ENCODE peak calls at places on chromosomes 13 and 19, in ten cellular contexts. S, O, J, L, Y, C, R, K, Z and T are unnamed samples.

GRCh38 chr13:41032646-41033396 is 13.7 kb upstream of the ELF1 start:
- DNase-seq in S (no peak), O (no peak), J (no peak), L (no peak), Y (no peak), C (no peak), R (no peak), K (no peak), Z (no peak), T (no peak)

GRCh38 chr19:4829001-4829712 is 2.4 kb downstream of the TICAM1 start:
- DNase-seq in S (no peak), O (no peak), J (peak), L (no peak), Y (no peak), C (no peak), R (peak), K (no peak), Z (no peak), T (no peak)

GRCh38 chr19:33784432-33784831 is 12.2 kb upstream of the KCTD15 start:
- DNase-seq in S (no peak), O (no peak), J (no peak), L (no peak), Y (no peak), C (no peak), R (no peak), K (no peak), Z (no peak), T (no peak)

GRCh38 chr19:5921777-5922176 is 7.7 kb downstream of the CAPS start:
- DNase-seq in S (no peak), O (no peak), J (no peak), L (no peak), Y (no peak), C (no peak), R (no peak), K (no peak), Z (no peak), T (no peak)

GRCh38 chr13:42400188-42400833 is 128.4 kb downstream of the AKAP11 start:
- DNase-seq in S (no peak), O (no peak), J (no peak), L (no peak), Y (no peak), C (no peak), R (no peak), K (no peak), Z (no peak), T (no peak)

GRCh38 chr13:75694742-75695141 is 58.6 kb downstream of the LMO7 start:
- DNase-seq in S (no peak), O (no peak), J (no peak), L (no peak), Y (no peak), C (no peak), R (no peak), K (no peak), Z (no peak), T (no peak)

GRCh38 chr13:111336666-111337065 is 16.2 kb downstream of the TEX29 start:
- DNase-seq in S (no peak), O (no peak), J (no peak), L (no peak), Y (no peak), C (peak), R (no peak), K (no peak), Z (no peak), T (no peak)

GRCh38 chr13:46087481-46087880 is 17.4 kb downstream of the CPB2 start:
- DNase-seq in S (no peak), O (no peak), J (no peak), L (no peak), Y (no peak), C (no peak), R (no peak), K (no peak), Z (no peak), T (no peak)

GRCh38 chr19:48630289-48631036 is 6.7 kb downstream of the DBP start:
- DNase-seq in S (no peak), O (peak), J (peak), L (peak), Y (no peak), C (peak), R (no peak), K (no peak), Z (peak), T (peak)

GRCh38 chr19:3555653-3556422 is 1.5 kb downstream of the MFSD12 start:
- DNase-seq in S (no peak), O (no peak), J (no peak), L (no peak), Y (no peak), C (no peak), R (no peak), K (no peak), Z (no peak), T (no peak)

GRCh38 chr13:114151031-114151430 is 18.6 kb upstream of the RASA3 start:
- DNase-seq in S (no peak), O (no peak), J (no peak), L (no peak), Y (no peak), C (no peak), R (no peak), K (no peak), Z (no peak), T (no peak)

GRCh38 chr19:38852231-38853044 is 2.7 kb upstream of the HNRNPL start:
- DNase-seq in S (no peak), O (peak), J (peak), L (peak), Y (peak), C (peak), R (peak), K (peak), Z (peak), T (peak)

GRCh38 chr13:94121686-94122085 is 357.8 kb downstream of the DCT start:
- DNase-seq in S (peak), O (peak), J (no peak), L (no peak), Y (no peak), C (peak), R (no peak), K (no peak), Z (no peak), T (no peak)

GRCh38 chr19:9010693-9011092 is 484 bp upstream of the MUC16 start:
- DNase-seq in S (no peak), O (no peak), J (no peak), L (no peak), Y (no peak), C (no peak), R (no peak), K (no peak), Z (no peak), T (no peak)

GRCh38 chr19:3720533-3720917 is 12.3 kb downstream of the TJP3 start:
- DNase-seq in S (no peak), O (no peak), J (no peak), L (no peak), Y (no peak), C (no peak), R (no peak), K (no peak), Z (no peak), T (peak)

GRCh38 chr19:47240996-47241918 is 10.3 kb upstream of the BBC3 start:
- DNase-seq in S (no peak), O (peak), J (peak), L (peak), Y (peak), C (peak), R (peak), K (peak), Z (peak), T (peak)

DNA sequence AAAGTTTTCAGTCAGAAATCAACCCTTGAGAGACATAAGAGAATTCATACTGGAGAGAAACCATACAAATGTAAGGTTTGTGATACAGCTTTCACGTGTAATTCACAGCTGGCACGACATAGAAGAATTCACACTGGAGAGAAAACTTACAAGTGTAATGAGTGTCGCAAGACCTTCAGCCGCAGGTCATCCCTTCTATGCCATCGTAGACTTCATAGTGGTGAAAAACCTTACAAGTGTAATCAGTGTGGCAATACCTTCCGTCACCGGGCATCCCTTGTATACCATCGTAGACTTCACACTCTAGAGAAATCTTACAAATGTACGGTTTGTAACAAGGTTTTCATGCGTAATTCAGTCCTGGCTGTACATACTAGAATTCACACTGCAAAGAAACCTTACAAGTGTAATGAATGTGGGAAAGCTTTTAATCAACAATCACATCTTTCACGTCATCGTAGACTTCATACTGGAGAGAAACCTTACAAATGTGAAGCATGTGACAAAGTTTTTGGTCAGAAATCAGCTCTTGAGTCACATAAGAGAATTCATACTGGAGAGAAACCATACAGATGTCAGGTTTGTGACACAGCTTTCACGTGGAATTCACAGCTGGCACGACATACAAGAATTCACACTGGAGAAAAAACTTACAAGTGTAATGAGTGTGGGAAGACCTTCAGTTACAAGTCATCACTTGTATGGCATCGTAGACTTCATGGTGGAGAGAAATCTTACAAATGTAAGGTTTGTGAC is 15.7 kb upstream of the ZNF701 start:
- DNase-seq in S (no peak), O (no peak), J (no peak), L (no peak), Y (no peak), C (no peak), R (no peak), K (no peak), Z (no peak), T (no peak)
- H3K27ac ChIP-seq in S (no peak), O (no peak), J (no peak), L (no peak), Y (no peak), C (no peak), R (no peak), K (no peak), Z (no peak), T (no peak)

GRCh38 chr13:109699628-109700071 is 86.7 kb downstream of the IRS2 start:
- DNase-seq in S (no peak), O (no peak), J (no peak), L (no peak), Y (no peak), C (no peak), R (no peak), K (no peak), Z (no peak), T (peak)
- H3K27ac ChIP-seq in S (no peak), O (no peak), J (no peak), L (no peak), Y (no peak), C (no peak), R (no peak), K (no peak), Z (no peak), T (no peak)

DNA sequence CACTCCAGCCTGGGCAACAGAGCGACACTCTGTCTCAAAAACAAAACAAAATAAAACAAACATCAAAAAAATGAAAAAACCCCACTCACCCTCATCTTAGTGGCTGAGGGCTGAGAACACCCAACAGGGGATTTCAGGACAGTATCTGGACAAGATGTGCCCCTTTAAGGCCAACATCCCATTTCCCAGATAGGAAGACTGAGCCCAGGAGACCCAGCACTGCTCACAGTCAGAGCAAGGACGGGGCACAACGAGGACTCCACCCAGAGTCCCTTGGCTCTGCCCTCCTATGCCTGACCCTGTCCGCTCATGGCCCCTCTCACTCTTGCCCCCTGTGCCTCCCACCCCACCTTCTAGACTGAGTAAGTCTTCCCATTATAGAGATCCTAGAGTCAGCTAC is 52.9 kb upstream of the CYP4F8 start:
- DNase-seq in S (no peak), O (no peak), J (no peak), L (no peak), Y (no peak), C (no peak), R (no peak), K (no peak), Z (no peak), T (no peak)
- H3K27ac ChIP-seq in S (no peak), O (no peak), J (no peak), L (no peak), Y (no peak), C (no peak), R (no peak), K (no peak), Z (no peak), T (no peak)

GRCh38 chr19:2232286-2233151 is 3.6 kb downstream of the PLEKHJ1 start:
- DNase-seq in S (no peak), O (no peak), J (no peak), L (no peak), Y (no peak), C (no peak), R (no peak), K (no peak), Z (no peak), T (no peak)
- H3K27ac ChIP-seq in S (no peak), O (no peak), J (no peak), L (no peak), Y (no peak), C (peak), R (no peak), K (no peak), Z (no peak), T (peak)

GRCh38 chr19:18594824-18595373 is 6.3 kb downstream of the REX1BD start:
- DNase-seq in S (no peak), O (no peak), J (no peak), L (no peak), Y (no peak), C (no peak), R (no peak), K (no peak), Z (no peak), T (no peak)
- H3K27ac ChIP-seq in S (no peak), O (no peak), J (peak), L (no peak), Y (no peak), C (no peak), R (no peak), K (peak), Z (peak), T (peak)

GRCh38 chr19:35040826-35041547 is 534 bp upstream of the HPN start:
- DNase-seq in S (no peak), O (no peak), J (peak), L (peak), Y (peak), C (peak), R (peak), K (no peak), Z (peak), T (peak)
- H3K27ac ChIP-seq in S (no peak), O (no peak), J (no peak), L (peak), Y (peak), C (peak), R (peak), K (no peak), Z (peak), T (peak)

GRCh38 chr13:30334663-30335386 is 27.5 kb upstream of the KATNAL1 start:
- DNase-seq in S (no peak), O (no peak), J (no peak), L (no peak), Y (no peak), C (peak), R (peak), K (peak), Z (no peak), T (peak)

GRCh38 chr13:30333601-30334000 is 26.2 kb upstream of the KATNAL1 start:
- DNase-seq in S (no peak), O (no peak), J (no peak), L (no peak), Y (no peak), C (no peak), R (no peak), K (no peak), Z (no peak), T (no peak)

GRCh38 chr13:30329009-30329585 is 21.7 kb upstream of the KATNAL1 start:
- DNase-seq in S (no peak), O (no peak), J (no peak), L (no peak), Y (no peak), C (no peak), R (no peak), K (no peak), Z (no peak), T (no peak)

GRCh38 chr13:30331331-30331771 is 24.0 kb upstream of the KATNAL1 start:
- DNase-seq in S (no peak), O (no peak), J (no peak), L (peak), Y (no peak), C (no peak), R (no peak), K (no peak), Z (no peak), T (no peak)

DNA sequence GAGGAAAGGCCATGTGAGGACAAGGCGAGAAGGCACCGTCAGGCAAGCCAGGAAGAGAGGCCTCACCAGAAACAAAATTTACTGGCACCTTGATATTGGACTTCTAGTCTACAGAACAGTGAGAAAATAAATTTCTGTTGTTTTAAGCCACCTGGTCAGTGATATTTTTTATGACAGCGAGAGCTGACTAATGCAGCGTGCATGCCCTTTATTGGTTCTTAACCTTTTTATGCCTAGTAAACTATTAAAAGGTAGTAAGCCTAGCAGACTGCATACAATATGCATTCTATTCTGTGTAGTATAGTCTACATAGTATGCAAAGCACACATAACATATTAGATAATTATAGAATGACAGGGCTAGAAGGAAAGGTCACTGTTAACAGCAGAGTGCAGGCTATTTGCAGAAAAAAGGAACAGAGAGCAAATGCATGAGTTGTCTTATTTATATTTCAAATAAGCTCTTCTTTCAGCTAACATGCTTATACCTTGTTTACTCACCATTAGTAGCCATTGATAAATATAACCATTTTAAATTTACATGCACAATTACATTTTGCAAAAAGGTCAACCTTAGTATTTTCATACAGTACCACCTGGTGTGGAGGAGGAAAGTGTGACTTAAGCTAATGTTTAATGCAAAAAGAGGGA is 25.3 kb upstream of the KATNAL1 start:
- DNase-seq in S (no peak), O (no peak), J (no peak), L (no peak), Y (no peak), C (no peak), R (no peak), K (no peak), Z (no peak), T (no peak)
- H3K27ac ChIP-seq in S (no peak), O (no peak), J (no peak), L (no peak), Y (no peak), C (no peak), R (no peak), K (no peak), Z (no peak), T (no peak)

GRCh38 chr13:21014139-21014665 is 47.2 kb downstream of the LATS2 start:
- DNase-seq in S (no peak), O (no peak), J (no peak), L (no peak), Y (no peak), C (no peak), R (no peak), K (no peak), Z (peak), T (no peak)
- H3K27ac ChIP-seq in S (peak), O (peak), J (no peak), L (peak), Y (peak), C (peak), R (peak), K (no peak), Z (peak), T (no peak)

GRCh38 chr19:55649579-55650557 is 1.9 kb downstream of the CCDC106 start:
- DNase-seq in S (no peak), O (no peak), J (peak), L (no peak), Y (no peak), C (no peak), R (no peak), K (no peak), Z (no peak), T (no peak)

GRCh38 chr19:55648657-55649578 is 906 bp downstream of the CCDC106 start:
- DNase-seq in S (no peak), O (no peak), J (peak), L (no peak), Y (no peak), C (no peak), R (no peak), K (no peak), Z (no peak), T (no peak)

GRCh38 chr19:55650602-55651230 is 2.7 kb downstream of the CCDC106 start:
- DNase-seq in S (no peak), O (no peak), J (peak), L (no peak), Y (no peak), C (no peak), R (no peak), K (no peak), Z (no peak), T (no peak)

GRCh38 chr19:55652311-55653078 is 2.3 kb upstream of the U2AF2 start:
- DNase-seq in S (no peak), O (no peak), J (peak), L (peak), Y (no peak), C (no peak), R (no peak), K (no peak), Z (no peak), T (peak)

DNA sequence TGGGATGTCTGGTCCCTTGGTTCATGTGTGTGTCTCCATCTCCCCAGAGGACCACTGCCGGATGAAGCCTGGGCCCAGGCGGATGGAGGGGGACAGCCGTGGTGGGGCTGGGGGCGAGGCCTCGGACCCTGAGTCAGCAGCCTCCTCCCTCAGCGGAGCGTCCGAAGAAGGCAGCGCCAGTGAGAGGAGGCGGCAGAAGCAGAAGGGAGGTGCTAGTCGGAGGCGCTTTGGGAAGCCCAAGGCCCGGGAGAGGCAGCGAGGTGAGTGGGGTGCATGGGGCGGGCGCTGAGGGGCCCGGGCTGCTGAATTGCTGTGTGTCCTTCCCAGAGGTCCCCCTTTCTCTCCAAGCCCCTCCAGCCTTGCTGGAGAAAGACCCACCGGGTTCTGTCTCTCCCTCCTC is 3.2 kb downstream of the CCDC106 start:
- DNase-seq in S (no peak), O (no peak), J (peak), L (no peak), Y (no peak), C (no peak), R (no peak), K (no peak), Z (no peak), T (no peak)
- H3K27ac ChIP-seq in S (no peak), O (no peak), J (no peak), L (no peak), Y (no peak), C (no peak), R (no peak), K (no peak), Z (no peak), T (no peak)

GRCh38 chr19:35138305-35138799 is 272 bp upstream of the FXYD1 start:
- DNase-seq in S (no peak), O (no peak), J (no peak), L (peak), Y (no peak), C (peak), R (no peak), K (no peak), Z (peak), T (no peak)

GRCh38 chr19:35141627-35142401 is 1.2 kb upstream of the FXYD7 start:
- DNase-seq in S (no peak), O (no peak), J (peak), L (peak), Y (no peak), C (peak), R (peak), K (no peak), Z (no peak), T (no peak)

GRCh38 chr19:35140898-35141626 is 2.0 kb upstream of the FXYD7 start:
- DNase-seq in S (peak), O (peak), J (peak), L (peak), Y (peak), C (peak), R (peak), K (peak), Z (peak), T (peak)

GRCh38 chr19:35140207-35140897 is 1.7 kb downstream of the FXYD1 start:
- DNase-seq in S (no peak), O (no peak), J (no peak), L (no peak), Y (no peak), C (no peak), R (peak), K (no peak), Z (no peak), T (no peak)

DNA sequence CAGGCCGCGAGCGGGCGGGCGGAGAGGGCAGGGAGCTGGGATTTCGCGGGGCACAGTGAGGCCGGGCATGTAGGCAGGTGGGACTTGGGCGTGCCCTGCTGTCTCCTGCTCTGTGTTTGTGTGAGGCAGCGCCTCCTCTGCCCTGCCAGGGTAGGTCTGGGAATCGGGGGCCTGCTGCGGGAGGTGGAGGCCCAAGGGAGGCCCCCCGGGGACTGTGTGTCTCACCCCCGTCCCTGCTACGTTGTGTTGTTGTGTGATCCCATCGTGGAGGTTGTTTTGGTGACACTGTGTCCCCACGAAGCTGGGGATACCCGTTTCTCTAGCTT is 957 bp downstream of the FXYD1 start:
- DNase-seq in S (no peak), O (no peak), J (no peak), L (no peak), Y (no peak), C (no peak), R (no peak), K (no peak), Z (no peak), T (no peak)
- H3K27ac ChIP-seq in S (peak), O (no peak), J (no peak), L (peak), Y (peak), C (peak), R (no peak), K (no peak), Z (peak), T (no peak)